ENCODE peak calls at places on chromosome 2, in ten cellular contexts. One of them, this sample, is unnamed.

GRCh38 chr2:172693037-172693436 is 42.6 kb upstream of the RAPGEF4 start:
- DNase-seq in gastrocnemius medialis: no peak
- DNase-seq in fibroblast of pulmonary artery: peak; percentile 98
- DNase-seq in K562: no peak
- DNase-seq in heart left ventricle: peak; percentile 87
- DNase-seq in stomach: peak; percentile 51
- DNase-seq in choroid plexus epithelial cell: peak; percentile 97
- DNase-seq in nephron progenitor cell: no peak
- DNase-seq in neural crest cell: no peak
- DNase-seq in H9: no peak
- DNase-seq in this sample: no peak

GRCh38 chr2:236646441-236646840 is 76.8 kb downstream of the ACKR3 start:
- DNase-seq in fibroblast of pulmonary artery: no peak
- DNase-seq in neural crest cell: no peak
- DNase-seq in gastrocnemius medialis: no peak
- DNase-seq in choroid plexus epithelial cell: no peak
- DNase-seq in nephron progenitor cell: no peak
- DNase-seq in K562: no peak
- DNase-seq in heart left ventricle: no peak
- DNase-seq in H9: no peak
- DNase-seq in stomach: no peak
- DNase-seq in this sample: no peak

GRCh38 chr2:190121971-190122370 is 59.4 kb upstream of the MSTN start:
- DNase-seq in nephron progenitor cell: no peak
- DNase-seq in choroid plexus epithelial cell: peak; percentile 70
- DNase-seq in H9: no peak
- DNase-seq in heart left ventricle: no peak
- DNase-seq in gastrocnemius medialis: no peak
- DNase-seq in K562: no peak
- DNase-seq in neural crest cell: no peak
- DNase-seq in fibroblast of pulmonary artery: peak; percentile 40
- DNase-seq in stomach: no peak
- DNase-seq in this sample: no peak

GRCh38 chr2:169705927-169706326 is 11.7 kb downstream of the PHOSPHO2 start:
- DNase-seq in stomach: no peak
- DNase-seq in gastrocnemius medialis: no peak
- DNase-seq in choroid plexus epithelial cell: peak; percentile 76
- DNase-seq in neural crest cell: no peak
- DNase-seq in H9: no peak
- DNase-seq in fibroblast of pulmonary artery: peak; percentile 81
- DNase-seq in K562: no peak
- DNase-seq in nephron progenitor cell: no peak
- DNase-seq in heart left ventricle: no peak
- DNase-seq in this sample: no peak

GRCh38 chr2:121688820-121689219 is 39.6 kb upstream of the CLASP1 start:
- DNase-seq in stomach: no peak
- DNase-seq in choroid plexus epithelial cell: no peak
- DNase-seq in fibroblast of pulmonary artery: no peak
- DNase-seq in H9: no peak
- DNase-seq in gastrocnemius medialis: no peak
- DNase-seq in heart left ventricle: no peak
- DNase-seq in neural crest cell: no peak
- DNase-seq in K562: no peak
- DNase-seq in nephron progenitor cell: no peak
- DNase-seq in this sample: no peak

GRCh38 chr2:168002021-168002553 is 245.3 kb downstream of the STK39 start:
- DNase-seq in choroid plexus epithelial cell: peak; percentile 62
- DNase-seq in H9: no peak
- DNase-seq in fibroblast of pulmonary artery: peak; percentile 39
- DNase-seq in stomach: no peak
- DNase-seq in nephron progenitor cell: no peak
- DNase-seq in K562: no peak
- DNase-seq in heart left ventricle: no peak
- DNase-seq in gastrocnemius medialis: no peak
- DNase-seq in neural crest cell: no peak
- DNase-seq in this sample: no peak

GRCh38 chr2:16508061-16508851 is 157.4 kb downstream of the CYRIA start:
- DNase-seq in heart left ventricle: peak; percentile 44
- DNase-seq in H9: peak; percentile 76
- DNase-seq in fibroblast of pulmonary artery: peak; percentile 9
- DNase-seq in neural crest cell: peak; percentile 73
- DNase-seq in K562: peak; percentile 48
- DNase-seq in nephron progenitor cell: peak; percentile 80
- DNase-seq in stomach: peak; percentile 62
- DNase-seq in gastrocnemius medialis: no peak
- DNase-seq in choroid plexus epithelial cell: peak; percentile 20
- DNase-seq in this sample: peak; percentile 63

GRCh38 chr2:21607568-21607967 is 483.8 kb downstream of the TDRD15 start:
- DNase-seq in heart left ventricle: no peak
- DNase-seq in nephron progenitor cell: no peak
- DNase-seq in stomach: no peak
- DNase-seq in H9: no peak
- DNase-seq in gastrocnemius medialis: no peak
- DNase-seq in K562: no peak
- DNase-seq in fibroblast of pulmonary artery: no peak
- DNase-seq in choroid plexus epithelial cell: no peak
- DNase-seq in neural crest cell: no peak
- DNase-seq in this sample: no peak

GRCh38 chr2:231931481-231931915 is 5.3 kb upstream of the NPPC start:
- DNase-seq in gastrocnemius medialis: peak; percentile 50
- DNase-seq in nephron progenitor cell: no peak
- DNase-seq in choroid plexus epithelial cell: no peak
- DNase-seq in H9: no peak
- DNase-seq in fibroblast of pulmonary artery: no peak
- DNase-seq in neural crest cell: no peak
- DNase-seq in heart left ventricle: peak; percentile 66
- DNase-seq in K562: no peak
- DNase-seq in stomach: peak; percentile 7
- DNase-seq in this sample: no peak

GRCh38 chr2:231930601-231931281 is 4.5 kb upstream of the NPPC start:
- DNase-seq in fibroblast of pulmonary artery: peak; percentile 29
- DNase-seq in nephron progenitor cell: no peak
- DNase-seq in H9: no peak
- DNase-seq in choroid plexus epithelial cell: no peak
- DNase-seq in heart left ventricle: peak; percentile 75
- DNase-seq in K562: no peak
- DNase-seq in stomach: peak; percentile 16
- DNase-seq in gastrocnemius medialis: no peak
- DNase-seq in neural crest cell: no peak
- DNase-seq in this sample: no peak

GRCh38 chr2:231928901-231929725 is 2.9 kb upstream of the NPPC start:
- DNase-seq in choroid plexus epithelial cell: no peak
- DNase-seq in nephron progenitor cell: no peak
- DNase-seq in stomach: peak; percentile 15
- DNase-seq in heart left ventricle: no peak
- DNase-seq in H9: no peak
- DNase-seq in fibroblast of pulmonary artery: no peak
- DNase-seq in neural crest cell: no peak
- DNase-seq in gastrocnemius medialis: no peak
- DNase-seq in K562: no peak
- DNase-seq in this sample: no peak

GRCh38 chr2:231928481-231928880 is 2.3 kb upstream of the NPPC start:
- DNase-seq in H9: no peak
- DNase-seq in gastrocnemius medialis: no peak
- DNase-seq in neural crest cell: no peak
- DNase-seq in fibroblast of pulmonary artery: no peak
- DNase-seq in stomach: peak; percentile 9
- DNase-seq in nephron progenitor cell: peak; percentile 45
- DNase-seq in K562: no peak
- DNase-seq in choroid plexus epithelial cell: peak; percentile 13
- DNase-seq in heart left ventricle: no peak
- DNase-seq in this sample: no peak

DNA sequence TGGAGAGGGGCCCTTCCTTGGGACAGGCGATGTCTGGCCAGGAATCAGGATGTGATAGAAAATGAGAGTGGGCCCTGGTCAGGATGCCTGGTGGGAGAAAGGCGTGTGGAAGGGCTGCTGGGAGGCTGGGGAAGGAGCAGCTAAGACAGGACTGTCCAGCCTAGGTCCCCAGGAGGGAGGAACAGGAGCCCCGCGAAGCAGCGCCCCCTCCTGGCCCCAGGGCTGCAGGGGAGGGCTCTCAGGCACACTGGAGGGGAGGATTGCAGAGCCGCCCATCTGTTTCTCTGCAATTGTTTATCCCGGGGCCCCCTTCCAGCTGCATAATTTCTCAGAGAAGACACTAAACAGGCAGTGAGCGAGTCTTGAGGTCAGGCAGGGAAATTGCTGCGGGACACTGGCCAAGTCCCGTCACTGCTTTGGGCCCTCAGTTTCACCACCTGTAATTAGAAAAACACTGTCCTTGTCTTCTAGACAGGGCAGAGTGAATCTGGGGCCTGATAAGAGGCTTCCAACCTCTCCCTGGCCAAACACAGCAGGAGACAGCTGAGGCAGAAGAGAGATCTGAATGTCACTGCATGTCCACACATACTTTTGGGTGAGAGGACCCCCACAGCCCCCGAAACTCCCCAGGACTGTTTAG is 3.9 kb upstream of the NPPC start:
- DNase-seq in neural crest cell: no peak
- DNase-seq in gastrocnemius medialis: no peak
- DNase-seq in fibroblast of pulmonary artery: no peak
- DNase-seq in stomach: peak; percentile 24
- DNase-seq in choroid plexus epithelial cell: peak; percentile 14
- DNase-seq in nephron progenitor cell: peak; percentile 46
- DNase-seq in K562: peak; percentile 75
- DNase-seq in H9: peak; percentile 82
- DNase-seq in heart left ventricle: peak; percentile 76
- DNase-seq in this sample: no peak
- TF ChIP-seq CTCF in neural crest cell: peak; percentile 46
- TF ChIP-seq CTCF in gastrocnemius medialis: no peak
- TF ChIP-seq CTCF in fibroblast of pulmonary artery: peak; percentile 38
- TF ChIP-seq CTCF in stomach: no peak
- TF ChIP-seq CTCF in choroid plexus epithelial cell: peak; percentile 54
- TF ChIP-seq CTCF in nephron progenitor cell: peak; percentile 27
- TF ChIP-seq CTCF in K562: peak; percentile 73
- TF ChIP-seq CTCF in H9: peak; percentile 89
- TF ChIP-seq CTCF in heart left ventricle: peak; percentile 41
- TF ChIP-seq CTCF in this sample: peak; percentile 53

GRCh38 chr2:170843656-170844055 is 27.0 kb downstream of the GAD1 start:
- DNase-seq in nephron progenitor cell: no peak
- DNase-seq in gastrocnemius medialis: no peak
- DNase-seq in choroid plexus epithelial cell: peak; percentile 28
- DNase-seq in neural crest cell: no peak
- DNase-seq in K562: no peak
- DNase-seq in fibroblast of pulmonary artery: peak; percentile 31
- DNase-seq in H9: no peak
- DNase-seq in stomach: no peak
- DNase-seq in heart left ventricle: no peak
- DNase-seq in this sample: no peak

GRCh38 chr2:170846318-170846717 is 29.6 kb downstream of the GAD1 start:
- DNase-seq in K562: no peak
- DNase-seq in heart left ventricle: no peak
- DNase-seq in neural crest cell: no peak
- DNase-seq in choroid plexus epithelial cell: no peak
- DNase-seq in fibroblast of pulmonary artery: no peak
- DNase-seq in gastrocnemius medialis: no peak
- DNase-seq in H9: no peak
- DNase-seq in stomach: no peak
- DNase-seq in nephron progenitor cell: no peak
- DNase-seq in this sample: no peak

GRCh38 chr2:170842785-170843184 is 26.1 kb downstream of the GAD1 start:
- DNase-seq in choroid plexus epithelial cell: no peak
- DNase-seq in K562: no peak
- DNase-seq in fibroblast of pulmonary artery: no peak
- DNase-seq in H9: no peak
- DNase-seq in neural crest cell: no peak
- DNase-seq in heart left ventricle: no peak
- DNase-seq in nephron progenitor cell: no peak
- DNase-seq in stomach: no peak
- DNase-seq in gastrocnemius medialis: no peak
- DNase-seq in this sample: no peak

GRCh38 chr2:170847716-170848115 is 31.0 kb downstream of the GAD1 start:
- DNase-seq in nephron progenitor cell: no peak
- DNase-seq in heart left ventricle: no peak
- DNase-seq in choroid plexus epithelial cell: no peak
- DNase-seq in stomach: no peak
- DNase-seq in K562: no peak
- DNase-seq in gastrocnemius medialis: no peak
- DNase-seq in H9: no peak
- DNase-seq in neural crest cell: no peak
- DNase-seq in fibroblast of pulmonary artery: no peak
- DNase-seq in this sample: no peak

DNA sequence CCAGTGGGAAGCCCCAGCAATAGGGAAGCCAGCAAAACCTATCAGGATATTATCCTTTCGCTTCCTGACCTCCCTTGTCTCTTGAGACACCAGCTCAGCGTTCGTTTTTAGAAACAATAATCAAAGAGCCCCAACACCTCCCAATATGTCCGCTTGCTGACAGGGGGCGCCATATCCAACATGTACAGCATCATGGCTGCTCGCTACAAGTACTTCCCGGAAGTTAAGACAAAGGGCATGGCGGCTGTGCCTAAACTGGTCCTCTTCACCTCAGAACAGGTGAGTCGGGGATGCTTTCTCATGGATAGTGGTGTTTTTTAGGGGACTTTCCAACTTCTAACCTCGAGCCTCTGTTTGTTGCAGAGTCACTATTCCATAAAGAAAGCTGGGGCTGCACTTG is 28.7 kb downstream of the GAD1 start:
- DNase-seq in K562: peak; percentile 41
- DNase-seq in gastrocnemius medialis: no peak
- DNase-seq in stomach: no peak
- DNase-seq in heart left ventricle: no peak
- DNase-seq in choroid plexus epithelial cell: no peak
- DNase-seq in H9: peak; percentile 75
- DNase-seq in neural crest cell: no peak
- DNase-seq in fibroblast of pulmonary artery: no peak
- DNase-seq in nephron progenitor cell: peak; percentile 27
- DNase-seq in this sample: no peak
- TF ChIP-seq CTCF in K562: peak; percentile 58
- TF ChIP-seq CTCF in gastrocnemius medialis: no peak
- TF ChIP-seq CTCF in stomach: no peak
- TF ChIP-seq CTCF in heart left ventricle: no peak
- TF ChIP-seq CTCF in choroid plexus epithelial cell: peak; percentile 6
- TF ChIP-seq CTCF in H9: peak; percentile 72
- TF ChIP-seq CTCF in neural crest cell: peak; percentile 26
- TF ChIP-seq CTCF in fibroblast of pulmonary artery: no peak
- TF ChIP-seq CTCF in nephron progenitor cell: peak; percentile 26
- TF ChIP-seq CTCF in this sample: peak; percentile 15

DNA sequence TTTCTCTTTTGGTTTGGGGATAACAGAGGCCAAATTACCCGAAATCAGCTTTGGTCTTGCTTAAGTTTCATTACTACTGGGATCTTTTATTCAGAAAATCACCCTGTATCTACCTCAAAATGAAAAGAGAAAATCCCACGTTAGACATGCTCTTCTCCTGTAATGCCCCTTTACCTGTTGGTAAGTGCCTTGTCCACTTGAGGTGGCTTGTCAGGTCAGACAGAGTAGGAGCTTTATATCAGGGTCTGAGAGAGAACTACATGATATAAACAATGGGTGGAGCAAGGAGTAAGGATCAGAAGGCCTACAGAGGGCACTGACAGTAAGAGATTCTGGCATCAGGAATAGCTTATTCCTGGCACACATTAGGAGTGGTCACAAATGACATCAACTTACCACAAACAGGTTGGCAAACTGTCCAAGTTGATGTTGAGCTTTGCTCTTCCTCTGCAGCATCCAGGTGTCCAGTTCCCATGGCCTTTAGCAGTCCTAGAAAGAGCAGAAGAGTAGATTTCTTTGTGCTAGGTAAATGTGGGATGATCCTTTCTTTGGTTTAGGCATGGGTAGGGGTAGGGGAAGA is at the start of gene REG1B:
- DNase-seq in choroid plexus epithelial cell: no peak
- DNase-seq in H9: no peak
- DNase-seq in gastrocnemius medialis: no peak
- DNase-seq in K562: no peak
- DNase-seq in heart left ventricle: no peak
- DNase-seq in stomach: no peak
- DNase-seq in nephron progenitor cell: no peak
- DNase-seq in fibroblast of pulmonary artery: no peak
- DNase-seq in neural crest cell: no peak
- DNase-seq in this sample: no peak
- TF ChIP-seq CTCF in choroid plexus epithelial cell: no peak
- TF ChIP-seq CTCF in H9: no peak
- TF ChIP-seq CTCF in gastrocnemius medialis: no peak
- TF ChIP-seq CTCF in K562: no peak
- TF ChIP-seq CTCF in heart left ventricle: no peak
- TF ChIP-seq CTCF in stomach: no peak
- TF ChIP-seq CTCF in nephron progenitor cell: no peak
- TF ChIP-seq CTCF in fibroblast of pulmonary artery: no peak
- TF ChIP-seq CTCF in neural crest cell: no peak
- TF ChIP-seq CTCF in this sample: no peak

DNA sequence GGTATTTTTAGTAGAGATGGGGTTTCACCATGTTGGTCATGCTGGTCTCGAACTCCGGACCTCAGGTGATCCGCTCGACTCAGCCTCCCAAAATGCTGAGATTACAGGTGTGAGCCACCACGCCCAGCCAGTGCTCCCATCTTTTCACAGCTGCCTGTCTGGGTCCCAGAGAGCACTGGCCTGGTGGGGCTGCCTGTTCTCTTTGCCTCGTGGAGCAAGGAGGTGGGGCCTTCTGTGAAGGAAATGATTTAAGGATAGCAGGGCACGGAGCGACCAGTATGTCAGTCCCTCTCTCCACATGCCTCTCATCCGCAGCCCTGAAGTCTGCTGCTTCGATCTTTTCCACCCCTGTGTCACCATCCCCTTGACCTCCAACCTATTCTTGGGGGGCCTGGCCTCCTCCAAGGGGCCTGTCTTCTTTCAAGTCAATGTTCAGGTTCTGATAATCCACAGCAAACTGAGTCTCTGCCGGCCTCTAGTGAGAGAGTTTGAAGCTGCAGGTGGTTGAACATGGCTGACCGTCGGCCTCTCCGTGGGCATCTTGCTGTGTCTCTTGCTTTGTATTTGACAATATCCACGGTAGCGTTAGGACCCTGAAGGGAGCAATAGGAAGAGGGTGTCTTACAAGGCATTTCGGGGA is 28.2 kb upstream of the GIGYF2 start:
- DNase-seq in K562: no peak
- DNase-seq in gastrocnemius medialis: no peak
- DNase-seq in nephron progenitor cell: peak; percentile 21
- DNase-seq in stomach: peak; percentile 28
- DNase-seq in neural crest cell: peak; percentile 9
- DNase-seq in H9: peak; percentile 61
- DNase-seq in heart left ventricle: peak; percentile 36
- DNase-seq in choroid plexus epithelial cell: peak; percentile 71
- DNase-seq in fibroblast of pulmonary artery: peak; percentile 43
- DNase-seq in this sample: no peak
- TF ChIP-seq CTCF in K562: peak; percentile 65
- TF ChIP-seq CTCF in gastrocnemius medialis: peak; percentile 41
- TF ChIP-seq CTCF in nephron progenitor cell: peak; percentile 21
- TF ChIP-seq CTCF in stomach: no peak
- TF ChIP-seq CTCF in neural crest cell: peak; percentile 40
- TF ChIP-seq CTCF in H9: peak; percentile 66
- TF ChIP-seq CTCF in heart left ventricle: peak; percentile 56
- TF ChIP-seq CTCF in choroid plexus epithelial cell: peak; percentile 87
- TF ChIP-seq CTCF in fibroblast of pulmonary artery: peak; percentile 59
- TF ChIP-seq CTCF in this sample: peak; percentile 38